ENCODE peak calls at places on chromosomes 3 and 15, in nine cellular contexts. One of them, this sample, is unnamed.

GRCh38 chr15:75171408-75171807 is 30.3 kb upstream of the C15orf39 start:
- DNase-seq in GM12878: peak; percentile 30
- DNase-seq in activated CD8-positive, alpha-beta T cell treated with anti-CD3 and anti-CD28 coated beads for 36 hours: peak; percentile 61
- DNase-seq in activated B cell treated with CpG ODN at 0.5 μM for 24 hours: no peak
- DNase-seq in mesothelial cell of epicardium: no peak
- DNase-seq in astrocyte: peak; percentile 89
- DNase-seq in omental fat pad: no peak
- DNase-seq in endothelial cell: no peak
- DNase-seq in HFF-Myc: peak; percentile 46
- DNase-seq in this sample: no peak

GRCh38 chr3:164451083-164451910 is 627.0 kb downstream of the SI start:
- DNase-seq in GM12878: no peak
- DNase-seq in activated CD8-positive, alpha-beta T cell treated with anti-CD3 and anti-CD28 coated beads for 36 hours: no peak
- DNase-seq in activated B cell treated with CpG ODN at 0.5 μM for 24 hours: no peak
- DNase-seq in mesothelial cell of epicardium: no peak
- DNase-seq in astrocyte: no peak
- DNase-seq in omental fat pad: no peak
- DNase-seq in endothelial cell: no peak
- DNase-seq in HFF-Myc: no peak
- DNase-seq in this sample: no peak

GRCh38 chr3:171971919-171972526 is 67.4 kb upstream of the FNDC3B start:
- DNase-seq in GM12878: no peak
- DNase-seq in activated CD8-positive, alpha-beta T cell treated with anti-CD3 and anti-CD28 coated beads for 36 hours: no peak
- DNase-seq in activated B cell treated with CpG ODN at 0.5 μM for 24 hours: no peak
- DNase-seq in mesothelial cell of epicardium: no peak
- DNase-seq in astrocyte: peak; percentile 46
- DNase-seq in omental fat pad: no peak
- DNase-seq in endothelial cell: no peak
- DNase-seq in HFF-Myc: no peak
- DNase-seq in this sample: no peak

GRCh38 chr3:60048447-60048848 is 998.6 kb upstream of the CFAP20DC start:
- DNase-seq in GM12878: no peak
- DNase-seq in activated CD8-positive, alpha-beta T cell treated with anti-CD3 and anti-CD28 coated beads for 36 hours: peak; percentile 72
- DNase-seq in activated B cell treated with CpG ODN at 0.5 μM for 24 hours: no peak
- DNase-seq in mesothelial cell of epicardium: no peak
- DNase-seq in astrocyte: no peak
- DNase-seq in omental fat pad: no peak
- DNase-seq in endothelial cell: no peak
- DNase-seq in HFF-Myc: no peak
- DNase-seq in this sample: no peak

GRCh38 chr15:45773149-45773548 is 138.3 kb downstream of the SQOR start:
- DNase-seq in GM12878: no peak
- DNase-seq in activated CD8-positive, alpha-beta T cell treated with anti-CD3 and anti-CD28 coated beads for 36 hours: no peak
- DNase-seq in activated B cell treated with CpG ODN at 0.5 μM for 24 hours: no peak
- DNase-seq in mesothelial cell of epicardium: no peak
- DNase-seq in astrocyte: no peak
- DNase-seq in omental fat pad: no peak
- DNase-seq in endothelial cell: no peak
- DNase-seq in HFF-Myc: no peak
- DNase-seq in this sample: no peak

GRCh38 chr15:38611228-38611627 is 46.6 kb upstream of the RASGRP1 start:
- DNase-seq in GM12878: no peak
- DNase-seq in activated CD8-positive, alpha-beta T cell treated with anti-CD3 and anti-CD28 coated beads for 36 hours: peak; percentile 83
- DNase-seq in activated B cell treated with CpG ODN at 0.5 μM for 24 hours: no peak
- DNase-seq in mesothelial cell of epicardium: no peak
- DNase-seq in astrocyte: no peak
- DNase-seq in omental fat pad: no peak
- DNase-seq in endothelial cell: no peak
- DNase-seq in HFF-Myc: no peak
- DNase-seq in this sample: no peak

GRCh38 chr3:134179508-134179907 is 71.2 kb downstream of the RYK start:
- DNase-seq in GM12878: no peak
- DNase-seq in activated CD8-positive, alpha-beta T cell treated with anti-CD3 and anti-CD28 coated beads for 36 hours: no peak
- DNase-seq in activated B cell treated with CpG ODN at 0.5 μM for 24 hours: no peak
- DNase-seq in mesothelial cell of epicardium: no peak
- DNase-seq in astrocyte: no peak
- DNase-seq in omental fat pad: no peak
- DNase-seq in endothelial cell: no peak
- DNase-seq in HFF-Myc: no peak
- DNase-seq in this sample: no peak

GRCh38 chr15:45114751-45115085 is 592 bp downstream of the DUOXA2 start:
- DNase-seq in GM12878: no peak
- DNase-seq in activated CD8-positive, alpha-beta T cell treated with anti-CD3 and anti-CD28 coated beads for 36 hours: no peak
- DNase-seq in activated B cell treated with CpG ODN at 0.5 μM for 24 hours: no peak
- DNase-seq in mesothelial cell of epicardium: no peak
- DNase-seq in astrocyte: no peak
- DNase-seq in omental fat pad: no peak
- DNase-seq in endothelial cell: no peak
- DNase-seq in HFF-Myc: no peak
- DNase-seq in this sample: no peak

GRCh38 chr15:95857758-95858157 is 472.7 kb upstream of the NR2F2 start:
- DNase-seq in GM12878: no peak
- DNase-seq in activated CD8-positive, alpha-beta T cell treated with anti-CD3 and anti-CD28 coated beads for 36 hours: no peak
- DNase-seq in activated B cell treated with CpG ODN at 0.5 μM for 24 hours: no peak
- DNase-seq in mesothelial cell of epicardium: no peak
- DNase-seq in astrocyte: no peak
- DNase-seq in omental fat pad: no peak
- DNase-seq in endothelial cell: no peak
- DNase-seq in HFF-Myc: no peak
- DNase-seq in this sample: no peak

GRCh38 chr3:100040446-100040845 is 73.9 kb downstream of the FILIP1L start:
- DNase-seq in GM12878: no peak
- DNase-seq in activated CD8-positive, alpha-beta T cell treated with anti-CD3 and anti-CD28 coated beads for 36 hours: no peak
- DNase-seq in activated B cell treated with CpG ODN at 0.5 μM for 24 hours: no peak
- DNase-seq in mesothelial cell of epicardium: no peak
- DNase-seq in astrocyte: peak; percentile 64
- DNase-seq in omental fat pad: no peak
- DNase-seq in endothelial cell: no peak
- DNase-seq in HFF-Myc: peak; percentile 39
- DNase-seq in this sample: no peak

GRCh38 chr3:43086460-43087165 is 19.3 kb downstream of the POMGNT2 start:
- DNase-seq in GM12878: no peak
- DNase-seq in activated CD8-positive, alpha-beta T cell treated with anti-CD3 and anti-CD28 coated beads for 36 hours: no peak
- DNase-seq in activated B cell treated with CpG ODN at 0.5 μM for 24 hours: no peak
- DNase-seq in mesothelial cell of epicardium: no peak
- DNase-seq in astrocyte: peak; percentile 3
- DNase-seq in omental fat pad: no peak
- DNase-seq in endothelial cell: no peak
- DNase-seq in HFF-Myc: no peak
- DNase-seq in this sample: no peak

GRCh38 chr3:63559884-63560283 is 92.6 kb upstream of the SNTN start:
- DNase-seq in GM12878: no peak
- DNase-seq in activated CD8-positive, alpha-beta T cell treated with anti-CD3 and anti-CD28 coated beads for 36 hours: no peak
- DNase-seq in activated B cell treated with CpG ODN at 0.5 μM for 24 hours: no peak
- DNase-seq in mesothelial cell of epicardium: no peak
- DNase-seq in astrocyte: peak; percentile 35
- DNase-seq in omental fat pad: no peak
- DNase-seq in endothelial cell: no peak
- DNase-seq in HFF-Myc: no peak
- DNase-seq in this sample: no peak

GRCh38 chr3:63561879-63562278 is 90.6 kb upstream of the SNTN start:
- DNase-seq in GM12878: no peak
- DNase-seq in activated CD8-positive, alpha-beta T cell treated with anti-CD3 and anti-CD28 coated beads for 36 hours: no peak
- DNase-seq in activated B cell treated with CpG ODN at 0.5 μM for 24 hours: no peak
- DNase-seq in mesothelial cell of epicardium: no peak
- DNase-seq in astrocyte: no peak
- DNase-seq in omental fat pad: no peak
- DNase-seq in endothelial cell: no peak
- DNase-seq in HFF-Myc: no peak
- DNase-seq in this sample: no peak

GRCh38 chr3:63562323-63562722 is 90.2 kb upstream of the SNTN start:
- DNase-seq in GM12878: no peak
- DNase-seq in activated CD8-positive, alpha-beta T cell treated with anti-CD3 and anti-CD28 coated beads for 36 hours: no peak
- DNase-seq in activated B cell treated with CpG ODN at 0.5 μM for 24 hours: no peak
- DNase-seq in mesothelial cell of epicardium: no peak
- DNase-seq in astrocyte: no peak
- DNase-seq in omental fat pad: no peak
- DNase-seq in endothelial cell: no peak
- DNase-seq in HFF-Myc: no peak
- DNase-seq in this sample: no peak

DNA sequence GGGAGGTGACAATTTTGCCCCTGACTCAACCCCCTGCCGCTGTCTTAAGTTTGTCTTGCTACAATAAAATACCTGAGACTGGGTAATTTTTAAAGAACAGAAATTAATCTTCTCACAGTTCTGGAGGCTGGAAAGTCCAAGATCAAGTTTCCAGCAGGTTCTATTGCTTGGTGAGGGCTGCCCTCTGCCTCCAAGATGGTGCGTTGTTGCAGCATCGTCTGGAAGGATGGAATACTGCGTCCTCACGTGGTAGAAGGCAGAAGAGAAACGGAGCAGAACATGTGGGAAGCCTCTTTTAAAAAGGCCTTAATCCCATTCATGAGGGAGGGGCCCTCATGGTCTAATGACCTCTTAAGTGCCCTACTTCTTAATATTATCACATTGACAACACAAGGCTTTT is 87.3 kb upstream of the SNTN start:
- DNase-seq in GM12878: no peak
- DNase-seq in activated CD8-positive, alpha-beta T cell treated with anti-CD3 and anti-CD28 coated beads for 36 hours: no peak
- DNase-seq in activated B cell treated with CpG ODN at 0.5 μM for 24 hours: no peak
- DNase-seq in mesothelial cell of epicardium: no peak
- DNase-seq in astrocyte: no peak
- DNase-seq in omental fat pad: no peak
- DNase-seq in endothelial cell: no peak
- DNase-seq in HFF-Myc: no peak
- DNase-seq in this sample: no peak
- TF ChIP-seq CTCF in GM12878: no peak
- TF ChIP-seq CTCF in activated CD8-positive, alpha-beta T cell treated with anti-CD3 and anti-CD28 coated beads for 36 hours: no peak
- TF ChIP-seq CTCF in activated B cell treated with CpG ODN at 0.5 μM for 24 hours: no peak
- TF ChIP-seq CTCF in mesothelial cell of epicardium: no peak
- TF ChIP-seq CTCF in astrocyte: no peak
- TF ChIP-seq CTCF in omental fat pad: no peak
- TF ChIP-seq CTCF in endothelial cell: no peak
- TF ChIP-seq CTCF in HFF-Myc: no peak
- TF ChIP-seq CTCF in this sample: no peak

DNA sequence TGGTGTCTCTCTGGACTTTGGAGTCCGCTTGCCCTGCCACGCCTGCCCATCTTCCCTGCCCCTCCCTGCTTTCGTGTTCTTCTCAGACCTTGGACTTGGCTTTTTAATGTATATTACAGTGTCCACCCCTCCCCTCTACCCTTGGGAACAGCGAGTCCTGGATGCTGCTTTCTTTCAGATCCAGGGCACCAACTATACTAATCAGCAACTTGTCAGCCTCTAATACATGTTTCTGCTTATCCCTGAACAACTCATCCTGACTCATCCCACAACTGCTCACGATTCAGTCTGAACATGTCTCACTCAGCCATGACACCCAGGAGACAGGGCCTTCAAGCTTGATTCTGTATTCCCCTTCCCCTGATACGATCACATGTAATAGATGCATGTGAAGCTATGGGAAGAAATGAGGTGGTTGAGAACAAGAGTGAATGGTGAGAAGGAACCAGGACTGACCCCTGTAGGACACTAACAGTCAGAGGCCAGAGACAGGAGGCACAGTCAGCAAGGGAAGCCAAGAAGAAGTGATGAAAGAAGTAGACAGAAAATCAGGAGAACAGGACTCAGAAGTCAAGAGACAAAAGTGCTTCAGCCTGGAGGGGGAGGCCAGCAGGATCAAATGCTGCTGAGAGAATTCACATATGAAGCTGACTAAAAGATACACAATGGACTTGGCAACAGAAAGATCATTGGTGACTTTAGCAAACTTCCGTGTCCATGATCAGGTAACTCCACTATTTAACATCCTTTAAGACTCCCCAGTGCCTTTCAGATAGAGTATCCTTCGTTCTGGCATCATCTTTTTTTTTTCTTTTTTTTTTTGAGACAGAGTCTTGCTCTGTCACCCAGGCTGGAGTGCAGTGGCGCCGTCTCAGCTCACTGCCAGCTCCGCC is 35.4 kb downstream of the BCL2L10 start:
- DNase-seq in GM12878: peak; percentile 59
- DNase-seq in activated CD8-positive, alpha-beta T cell treated with anti-CD3 and anti-CD28 coated beads for 36 hours: no peak
- DNase-seq in activated B cell treated with CpG ODN at 0.5 μM for 24 hours: no peak
- DNase-seq in mesothelial cell of epicardium: no peak
- DNase-seq in astrocyte: peak; percentile 69
- DNase-seq in omental fat pad: no peak
- DNase-seq in endothelial cell: no peak
- DNase-seq in HFF-Myc: peak; percentile 40
- DNase-seq in this sample: peak; percentile 15
- TF ChIP-seq CTCF in GM12878: no peak
- TF ChIP-seq CTCF in activated CD8-positive, alpha-beta T cell treated with anti-CD3 and anti-CD28 coated beads for 36 hours: no peak
- TF ChIP-seq CTCF in activated B cell treated with CpG ODN at 0.5 μM for 24 hours: no peak
- TF ChIP-seq CTCF in mesothelial cell of epicardium: no peak
- TF ChIP-seq CTCF in astrocyte: no peak
- TF ChIP-seq CTCF in omental fat pad: no peak
- TF ChIP-seq CTCF in endothelial cell: no peak
- TF ChIP-seq CTCF in HFF-Myc: no peak
- TF ChIP-seq CTCF in this sample: no peak

GRCh38 chr3:38247366-38248035 is 18.1 kb upstream of the SLC22A13 start:
- DNase-seq in GM12878: no peak
- DNase-seq in activated CD8-positive, alpha-beta T cell treated with anti-CD3 and anti-CD28 coated beads for 36 hours: no peak
- DNase-seq in activated B cell treated with CpG ODN at 0.5 μM for 24 hours: no peak
- DNase-seq in mesothelial cell of epicardium: no peak
- DNase-seq in astrocyte: peak; percentile 90
- DNase-seq in omental fat pad: no peak
- DNase-seq in endothelial cell: no peak
- DNase-seq in HFF-Myc: peak; percentile 52
- DNase-seq in this sample: no peak
- TF ChIP-seq CTCF in GM12878: no peak
- TF ChIP-seq CTCF in activated CD8-positive, alpha-beta T cell treated with anti-CD3 and anti-CD28 coated beads for 36 hours: no peak
- TF ChIP-seq CTCF in activated B cell treated with CpG ODN at 0.5 μM for 24 hours: no peak
- TF ChIP-seq CTCF in mesothelial cell of epicardium: no peak
- TF ChIP-seq CTCF in astrocyte: peak; percentile 29
- TF ChIP-seq CTCF in omental fat pad: no peak
- TF ChIP-seq CTCF in endothelial cell: no peak
- TF ChIP-seq CTCF in HFF-Myc: no peak
- TF ChIP-seq CTCF in this sample: no peak

DNA sequence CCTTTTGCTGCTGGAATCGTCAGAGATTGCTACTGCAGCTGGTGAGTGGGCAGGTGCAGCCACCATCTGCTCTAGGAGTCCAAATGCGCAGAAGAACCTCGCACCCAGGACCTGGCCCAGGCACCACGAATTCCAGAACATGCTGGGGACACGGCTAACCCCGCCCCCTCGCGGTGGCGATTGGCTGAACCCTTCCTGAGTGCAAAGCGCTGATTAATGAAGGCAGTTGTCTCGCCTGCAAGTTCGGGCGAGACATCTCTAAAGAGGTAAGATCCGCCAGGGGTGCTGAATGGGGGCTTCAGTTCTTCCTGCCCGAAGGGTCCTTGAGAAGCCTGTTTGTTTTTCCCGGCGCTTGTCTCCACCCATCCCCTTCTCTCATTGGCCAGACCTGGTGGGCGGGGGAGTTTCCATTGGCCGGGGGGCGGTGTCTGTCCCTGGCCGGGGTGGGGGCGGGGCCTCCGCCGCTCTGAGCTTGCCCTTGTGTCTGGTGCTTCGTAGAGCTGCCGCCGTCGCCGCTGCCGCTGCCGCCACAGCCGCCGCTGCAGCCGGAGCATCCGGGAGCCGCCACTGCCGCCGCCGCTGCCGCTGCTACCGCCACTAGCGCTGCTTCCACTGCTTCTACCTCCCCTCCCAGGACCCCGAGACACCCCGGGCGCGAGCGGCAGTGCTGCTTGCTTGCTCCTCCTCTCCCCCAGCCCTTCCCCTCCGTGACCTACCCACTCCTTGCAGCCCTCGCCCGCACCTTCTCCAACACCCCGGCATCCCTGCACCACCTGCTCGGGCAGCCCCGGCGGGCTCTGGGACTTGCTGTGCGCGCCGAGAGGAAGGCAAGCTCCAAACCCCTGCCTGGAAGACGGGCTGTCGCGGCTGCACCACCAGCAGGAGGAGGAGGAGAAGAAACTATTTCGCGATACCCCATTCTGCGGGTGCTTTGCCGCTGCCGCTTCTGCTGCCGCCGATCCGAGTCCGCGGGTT is at the start of gene CADM2:
- DNase-seq in GM12878: no peak
- DNase-seq in activated CD8-positive, alpha-beta T cell treated with anti-CD3 and anti-CD28 coated beads for 36 hours: peak; percentile 80
- DNase-seq in activated B cell treated with CpG ODN at 0.5 μM for 24 hours: peak; percentile 23
- DNase-seq in mesothelial cell of epicardium: peak; percentile 89
- DNase-seq in astrocyte: peak; percentile 59
- DNase-seq in omental fat pad: peak; percentile 68
- DNase-seq in endothelial cell: peak; percentile 89
- DNase-seq in HFF-Myc: peak; percentile 2
- DNase-seq in this sample: peak; percentile 92
- TF ChIP-seq CTCF in GM12878: no peak
- TF ChIP-seq CTCF in activated CD8-positive, alpha-beta T cell treated with anti-CD3 and anti-CD28 coated beads for 36 hours: no peak
- TF ChIP-seq CTCF in activated B cell treated with CpG ODN at 0.5 μM for 24 hours: no peak
- TF ChIP-seq CTCF in mesothelial cell of epicardium: no peak
- TF ChIP-seq CTCF in astrocyte: no peak
- TF ChIP-seq CTCF in omental fat pad: no peak
- TF ChIP-seq CTCF in endothelial cell: peak; percentile 52
- TF ChIP-seq CTCF in HFF-Myc: peak; percentile 6
- TF ChIP-seq CTCF in this sample: no peak